ENCODE peak calls at places on chromosome 4, in ten cellular contexts. F, L, Z, O, B, J, X, W, S and G are unnamed samples. For H3K9me3, the result is how much of the 10 kb centered on the place peaks cover.

GRCh38 chr4:148017801-148018200 is 285.9 kb downstream of the ARHGAP10 start:
- DNase-seq in S (no peak), B (peak), F (no peak), W (no peak), L (peak), X (no peak), O (no peak), J (peak), Z (no peak), G (no peak)

GRCh38 chr4:100190643-100191600 is 654 bp upstream of the DDIT4L start:
- DNase-seq in B (peak), S (peak), L (peak), F (peak), J (peak), O (no peak), Z (no peak), W (no peak), X (no peak), G (peak)

GRCh38 chr4:152408514-152409327 is 127.2 kb downstream of the FBXW7 start:
- DNase-seq in Z (peak), L (peak), W (no peak), O (no peak), F (peak), S (peak), X (peak), J (peak), B (peak), G (no peak)

GRCh38 chr4:182231080-182231479 is 12.1 kb upstream of the TENM3 start:
- DNase-seq in J (peak), Z (no peak), F (no peak), L (no peak), O (no peak), B (no peak), X (no peak), S (no peak), W (no peak), G (no peak)

GRCh38 chr4:44679060-44679459 is 840 bp downstream of the GUF1 start:
- DNase-seq in X (no peak), F (no peak), O (no peak), W (no peak), S (no peak), L (no peak), B (no peak), J (no peak), Z (no peak), G (no peak)

GRCh38 chr4:177441061-177441802 is 1.0 kb downstream of the AGA start:
- DNase-seq in S (peak), F (peak), Z (peak), W (no peak), B (no peak), X (no peak), J (peak), O (no peak), L (peak), G (no peak)

GRCh38 chr4:102869569-102870227 is 906 bp downstream of the CISD2 start:
- DNase-seq in F (no peak), L (no peak), J (no peak), O (no peak), B (no peak), W (no peak), S (no peak), X (no peak), Z (peak), G (no peak)

GRCh38 chr4:73206236-73206635 is 52.4 kb downstream of the ANKRD17 start:
- DNase-seq in J (no peak), X (no peak), Z (no peak), S (no peak), B (no peak), F (no peak), L (no peak), O (no peak), W (no peak), G (no peak)

GRCh38 chr4:37976513-37976912 is 16.3 kb downstream of the PTTG2 start:
- DNase-seq in W (no peak), L (peak), X (no peak), J (peak), F (peak), Z (no peak), B (peak), S (no peak), O (no peak), G (no peak)

GRCh38 chr4:183747931-183748664 is 89.0 kb downstream of the TRAPPC11 start:
- DNase-seq in B (peak), X (no peak), J (no peak), L (no peak), O (no peak), S (no peak), W (no peak), F (no peak), Z (peak), G (peak)

GRCh38 chr4:185874516-185875230 is 62.7 kb upstream of the SORBS2 start:
- DNase-seq in W (no peak), Z (no peak), X (no peak), J (peak), O (no peak), F (no peak), L (peak), B (peak), S (no peak), G (peak)

GRCh38 chr4:183797041-183797444 is 108.1 kb upstream of the STOX2 start:
- DNase-seq in F (peak), O (no peak), J (no peak), L (no peak), X (no peak), Z (peak), B (no peak), S (peak), W (no peak), G (peak)

GRCh38 chr4:83858121-83858520 is 322.2 kb downstream of the GPAT3 start:
- DNase-seq in X (no peak), F (no peak), B (no peak), S (no peak), Z (no peak), O (no peak), W (no peak), L (no peak), J (no peak), G (no peak)

GRCh38 chr4:133148690-133149363 is at the start of gene PCDH10:
- DNase-seq in X (no peak), J (peak), Z (peak), F (peak), B (peak), W (peak), L (peak), O (peak), S (peak), G (peak)

GRCh38 chr4:54231419-54232150 is 2.5 kb downstream of the PDGFRA start:
- DNase-seq in J (peak), O (peak), X (no peak), W (peak), L (peak), B (no peak), S (peak), Z (peak), F (peak), G (peak)

GRCh38 chr4:79050521-79050880 is 111.3 kb upstream of the PAQR3 start:
- DNase-seq in Z (peak), L (no peak), W (no peak), J (no peak), O (no peak), X (no peak), S (no peak), B (no peak), F (no peak), G (no peak)

GRCh38 chr4:123256006-123256405 is 140.6 kb upstream of the SPRY1 start:
- DNase-seq in O (no peak), L (no peak), F (no peak), B (no peak), S (no peak), Z (no peak), W (no peak), X (no peak), J (no peak), G (no peak)

GRCh38 chr4:135418353-135418752 is 1216.8 kb upstream of the PABPC4L start:
- DNase-seq in W (no peak), F (no peak), S (peak), L (peak), O (no peak), X (no peak), B (no peak), J (peak), Z (no peak), G (no peak)

GRCh38 chr4:76892601-76893000 is 5.3 kb downstream of the SOWAHB start:
- DNase-seq in X (no peak), L (no peak), F (peak), B (no peak), J (peak), S (no peak), O (no peak), W (no peak), Z (no peak), G (no peak)

GRCh38 chr4:77927991-77928925 is 65.6 kb downstream of the MRPL1 start:
- DNase-seq in Z (peak), F (peak), W (no peak), X (no peak), L (peak), B (peak), O (no peak), S (no peak), J (peak), G (peak)

GRCh38 chr4:19791422-19792113 is 460.1 kb upstream of the SLIT2 start:
- DNase-seq in Z (no peak), F (no peak), L (peak), J (no peak), B (peak), S (no peak), O (no peak), W (no peak), X (no peak), G (no peak)

DNA sequence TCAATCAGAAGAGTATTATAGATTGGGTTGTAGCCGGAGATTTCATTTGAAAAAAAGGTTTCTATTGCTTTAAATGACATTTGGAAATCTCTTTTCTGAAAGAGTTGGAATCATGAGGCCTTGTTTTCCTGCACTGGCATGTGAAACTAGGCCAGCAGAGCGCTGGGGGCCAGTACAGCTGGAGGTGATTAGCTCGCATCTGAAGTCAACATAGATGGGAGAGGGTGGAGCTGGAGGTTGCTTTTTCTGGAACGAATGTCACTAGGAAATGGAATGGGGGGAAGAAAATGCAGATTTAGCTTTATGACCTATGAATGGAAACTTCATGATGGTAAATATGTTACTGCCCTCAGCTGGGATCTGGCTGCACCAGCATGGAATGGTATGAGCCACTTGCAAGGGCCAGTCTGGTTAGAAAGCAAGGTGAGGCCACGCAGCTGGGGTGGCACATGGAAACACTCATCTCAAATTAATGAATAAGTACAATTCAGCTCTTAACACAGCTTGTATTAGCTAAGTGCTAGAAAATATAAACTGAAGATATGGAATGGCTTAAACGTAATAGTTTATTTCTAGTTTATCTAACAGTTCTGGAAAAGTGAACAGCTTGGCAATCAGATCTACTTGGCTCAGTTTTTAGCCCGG is 32.6 kb downstream of the SLC10A6 start:
- DNase-seq in L (peak), O (peak), F (peak), S (no peak), J (no peak), X (no peak), Z (no peak), B (no peak), W (peak), G (no peak)
- H3K4me3 ChIP-seq in L (no peak), O (no peak), F (no peak), S (no peak), J (no peak), X (no peak), Z (no peak), B (no peak), W (no peak), G (no peak)

GRCh38 chr4:93912146-93912545 is 83.6 kb downstream of the ATOH1 start:
- DNase-seq in O (no peak), L (no peak), W (no peak), B (no peak), S (no peak), Z (no peak), X (no peak), J (no peak), F (no peak), G (no peak)

GRCh38 chr4:93908778-93909177 is 80.2 kb downstream of the ATOH1 start:
- DNase-seq in L (no peak), B (no peak), S (no peak), F (no peak), W (no peak), Z (no peak), X (no peak), O (no peak), J (no peak), G (no peak)

GRCh38 chr4:93911671-93912070 is 83.1 kb downstream of the ATOH1 start:
- DNase-seq in F (no peak), S (no peak), J (no peak), L (no peak), O (no peak), Z (no peak), X (no peak), B (no peak), W (no peak), G (no peak)
- H3K9me3 ChIP-seq in F (under half), S (under half), J (under half), L (under half), O (under half), Z (under half), X (under half), B (under half), W (under half), G (under half)

GRCh38 chr4:84928089-84928488 is 38.4 kb downstream of the WDFY3 start:
- DNase-seq in Z (no peak), S (no peak), W (no peak), B (no peak), O (no peak), L (no peak), F (no peak), J (no peak), X (no peak), G (no peak)
- H3K4me3 ChIP-seq in Z (no peak), S (no peak), W (no peak), B (no peak), O (no peak), L (no peak), F (no peak), J (no peak), X (no peak), G (no peak)

GRCh38 chr4:1407657-1408333 is 1.6 kb upstream of the NKX1-1 start:
- DNase-seq in O (peak), X (no peak), B (no peak), W (no peak), L (no peak), S (no peak), J (no peak), Z (no peak), F (no peak), G (no peak)

GRCh38 chr4:1405636-1406415 is 416 bp downstream of the NKX1-1 start:
- DNase-seq in F (peak), J (no peak), W (no peak), S (no peak), O (peak), B (no peak), X (no peak), L (no peak), Z (peak), G (no peak)

GRCh38 chr4:1405249-1405635 is 1.0 kb downstream of the NKX1-1 start:
- DNase-seq in J (no peak), Z (no peak), B (no peak), W (no peak), F (no peak), S (no peak), O (no peak), L (no peak), X (no peak), G (no peak)

GRCh38 chr4:1406946-1407656 is 859 bp upstream of the NKX1-1 start:
- DNase-seq in S (no peak), Z (peak), L (no peak), X (no peak), W (no peak), B (no peak), O (no peak), J (no peak), F (no peak), G (no peak)

GRCh38 chr4:1406416-1406945 is at the start of gene NKX1-1:
- DNase-seq in Z (no peak), O (no peak), J (no peak), S (peak), W (no peak), X (no peak), B (no peak), F (peak), L (no peak), G (no peak)
- H3K9me3 ChIP-seq in Z (under half), O (under half), J (under half), S (under half), W (under half), X (under half), B (under half), F (under half), L (under half), G (under half)

GRCh38 chr4:25970691-25971427 is 56.8 kb downstream of the SMIM20 start:
- DNase-seq in S (peak), O (peak), Z (peak), J (peak), B (no peak), X (no peak), L (peak), F (peak), W (no peak), G (no peak)
- H3K4me3 ChIP-seq in S (no peak), O (no peak), Z (no peak), J (no peak), B (no peak), X (no peak), L (no peak), F (no peak), W (no peak), G (no peak)